ENCODE peak calls at places on chromosome 3, in five cellular contexts. W, F, X, J and Q are unnamed samples.

GRCh38 chr3:132549169-132549568 is 47.9 kb upstream of the ACKR4 start:
- DNase-seq in W (no peak), F (no peak), X (no peak), J (no peak), Q (no peak)

GRCh38 chr3:135878501-135878900 is 87.0 kb upstream of the PPP2R3A start:
- DNase-seq in W (no peak), F (no peak), X (no peak), J (no peak), Q (no peak)

GRCh38 chr3:124277516-124277890 is 285.6 kb upstream of the ROPN1 start:
- DNase-seq in W (no peak), F (no peak), X (peak; percentile 77), J (no peak), Q (no peak)

GRCh38 chr3:46853441-46854410 is 9.5 kb downstream of the MYL3 start:
- DNase-seq in W (no peak), F (no peak), X (no peak), J (no peak), Q (no peak)

GRCh38 chr3:195956577-195956976 is 48.2 kb upstream of the TNK2 start:
- DNase-seq in W (no peak), F (no peak), X (no peak), J (no peak), Q (no peak)

GRCh38 chr3:67090472-67090871 is 92.4 kb downstream of the KBTBD8 start:
- DNase-seq in W (no peak), F (no peak), X (peak; percentile 84), J (no peak), Q (no peak)

GRCh38 chr3:8589880-8590556 is 54.6 kb downstream of the SSUH2 start:
- DNase-seq in W (no peak), F (no peak), X (no peak), J (no peak), Q (no peak)

GRCh38 chr3:15768421-15769255 is 29.1 kb downstream of the ANKRD28 start:
- DNase-seq in W (peak; percentile 80), F (no peak), X (peak; percentile 94), J (peak; percentile 13), Q (no peak)

GRCh38 chr3:181912384-181912783 is 200.7 kb downstream of the SOX2 start:
- DNase-seq in W (no peak), F (no peak), X (no peak), J (no peak), Q (no peak)

GRCh38 chr3:31819441-31819840 is 161.6 kb downstream of the OSBPL10 start:
- DNase-seq in W (no peak), F (no peak), X (no peak), J (no peak), Q (no peak)

GRCh38 chr3:57852896-57853295 is 96.8 kb downstream of the SLMAP start:
- DNase-seq in W (no peak), F (no peak), X (peak; percentile 54), J (peak; percentile 7), Q (no peak)

GRCh38 chr3:403826-404225 is 207.3 kb downstream of the CHL1 start:
- DNase-seq in W (no peak), F (no peak), X (no peak), J (no peak), Q (no peak)

GRCh38 chr3:140148824-140149390 is 213.9 kb downstream of the CLSTN2 start:
- DNase-seq in W (no peak), F (no peak), X (no peak), J (no peak), Q (no peak)

GRCh38 chr3:149600619-149601018 is 57.2 kb downstream of the WWTR1 start:
- DNase-seq in W (no peak), F (no peak), X (peak; percentile 91), J (no peak), Q (no peak)

GRCh38 chr3:36663666-36664291 is 100.6 kb downstream of the DCLK3 start:
- DNase-seq in W (no peak), F (no peak), X (no peak), J (no peak), Q (no peak)

GRCh38 chr3:67601385-67601784 is 53.0 kb downstream of the SUCLG2 start:
- DNase-seq in W (no peak), F (no peak), X (no peak), J (no peak), Q (no peak)

GRCh38 chr3:79467721-79468120 is 300.1 kb downstream of the ROBO1 start:
- DNase-seq in W (no peak), F (no peak), X (no peak), J (no peak), Q (no peak)

GRCh38 chr3:88713233-88713691 is 394.2 kb upstream of the EPHA3 start:
- DNase-seq in W (no peak), F (no peak), X (no peak), J (no peak), Q (no peak)

GRCh38 chr3:100316656-100317069 is 17.9 kb upstream of the NIT2 start:
- DNase-seq in W (peak; percentile 23), F (peak; percentile 31), X (peak; percentile 64), J (peak; percentile 35), Q (peak; percentile 21)

GRCh38 chr3:46858996-46859710 is 4.1 kb downstream of the MYL3 start:
- DNase-seq in W (no peak), F (no peak), X (no peak), J (no peak), Q (no peak)

GRCh38 chr3:67976683-67977082 is 322.3 kb upstream of the SUCLG2 start:
- DNase-seq in W (no peak), F (no peak), X (no peak), J (no peak), Q (no peak)

GRCh38 chr3:37726445-37727000 is 135.2 kb upstream of the CTDSPL start:
- DNase-seq in W (no peak), F (no peak), X (peak; percentile 77), J (no peak), Q (no peak)

GRCh38 chr3:78035020-78035660 is 995.2 kb downstream of the ROBO2 start:
- DNase-seq in W (peak; percentile 23), F (peak; percentile 1), X (no peak), J (no peak), Q (no peak)

GRCh38 chr3:82736696-82737277 is 975.3 kb upstream of the GBE1 start:
- DNase-seq in W (no peak), F (no peak), X (no peak), J (no peak), Q (no peak)

GRCh38 chr3:24351779-24352469 is 142.7 kb downstream of the THRB start:
- DNase-seq in W (no peak), F (no peak), X (peak; percentile 90), J (no peak), Q (no peak)

GRCh38 chr3:133130168-133130567 is 92.0 kb downstream of the TMEM108 start:
- DNase-seq in W (no peak), F (no peak), X (no peak), J (no peak), Q (no peak)

GRCh38 chr3:45628746-45629145 is 34.2 kb downstream of the LIMD1 start:
- DNase-seq in W (no peak), F (no peak), X (no peak), J (no peak), Q (no peak)

GRCh38 chr3:188178293-188178950 is 24.5 kb downstream of the LPP start:
- DNase-seq in W (no peak), F (no peak), X (no peak), J (no peak), Q (no peak)

GRCh38 chr3:141080407-141080806 is 29.3 kb downstream of the SPSB4 start:
- DNase-seq in W (no peak), F (no peak), X (no peak), J (no peak), Q (no peak)

GRCh38 chr3:9158865-9159630 is 90.4 kb downstream of the SRGAP3 start:
- DNase-seq in W (no peak), F (no peak), X (no peak), J (no peak), Q (no peak)

GRCh38 chr3:185254799-185255198 is 950 bp upstream of the EHHADH start:
- DNase-seq in W (no peak), F (no peak), X (no peak), J (no peak), Q (no peak)

GRCh38 chr3:185253645-185254410 is at the start of gene EHHADH:
- DNase-seq in W (peak; percentile 14), F (peak; percentile 23), X (peak; percentile 70), J (peak; percentile 75), Q (peak; percentile 46)

GRCh38 chr3:185257334-185257733 is 3.5 kb upstream of the EHHADH start:
- DNase-seq in W (no peak), F (no peak), X (no peak), J (no peak), Q (no peak)
- TF ChIP-seq CTCF in W (no peak), F (no peak), X (no peak), J (no peak), Q (no peak)

DNA sequence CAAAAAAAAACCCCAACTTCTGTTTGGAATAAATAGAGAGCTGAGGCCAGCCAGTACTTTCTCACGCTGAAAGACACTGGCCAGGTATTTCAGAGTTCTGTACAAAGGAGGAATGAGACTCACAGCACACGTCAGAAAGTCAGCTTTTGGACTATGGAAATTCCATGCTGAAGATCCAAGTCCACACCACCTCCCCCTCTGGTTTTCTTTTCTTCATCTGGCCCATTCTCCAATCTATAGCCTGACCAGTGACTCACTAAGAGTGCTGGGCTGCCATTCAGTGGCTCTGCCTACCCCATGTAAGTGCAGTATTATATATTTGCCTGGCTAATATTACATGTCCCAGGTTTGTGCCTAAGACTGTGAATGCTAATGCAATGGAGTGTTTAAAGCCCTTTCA is 13.9 kb downstream of the BOC start:
- DNase-seq in W (no peak), F (no peak), X (no peak), J (no peak), Q (no peak)
- TF ChIP-seq CTCF in W (no peak), F (no peak), X (no peak), J (no peak), Q (no peak)

DNA sequence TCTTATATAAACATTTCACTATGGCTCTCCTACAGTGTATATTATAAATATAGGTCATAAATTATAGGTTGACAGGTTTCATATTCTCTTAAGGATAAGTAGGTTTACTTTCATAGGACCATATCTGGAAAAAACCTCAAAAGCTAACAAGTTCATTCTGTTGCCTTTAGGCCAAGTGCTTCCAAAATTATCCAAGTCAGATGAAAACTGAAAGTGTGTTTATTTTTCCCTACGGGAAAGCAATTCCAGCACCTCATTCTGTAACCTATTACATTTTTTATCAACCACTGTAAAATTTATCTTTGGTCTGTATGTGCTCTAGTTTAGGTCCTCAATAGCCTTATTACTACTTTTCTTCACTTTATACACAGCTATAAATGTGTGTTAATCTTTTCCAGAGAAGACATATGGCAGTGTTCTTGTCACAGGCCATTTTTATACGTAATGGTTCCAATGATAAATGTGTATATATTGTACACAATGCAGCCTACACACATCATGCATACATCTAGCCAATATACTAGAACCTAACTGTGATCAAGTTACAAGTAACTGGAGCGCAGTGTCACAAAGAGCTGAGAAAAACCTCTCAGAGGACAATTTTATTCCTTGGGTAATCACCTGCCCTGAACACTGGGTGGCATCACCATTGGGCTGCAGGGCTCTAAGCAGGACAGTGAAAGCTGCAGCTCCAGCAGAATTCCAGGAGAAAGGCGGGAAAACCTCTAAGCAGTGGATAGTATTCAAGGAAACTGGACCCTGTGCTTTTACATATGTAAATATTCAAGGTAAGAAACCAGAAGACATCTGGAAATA is 251.3 kb downstream of the CTNNB1 start:
- DNase-seq in W (no peak), F (no peak), X (no peak), J (no peak), Q (no peak)
- TF ChIP-seq CTCF in W (no peak), F (peak; percentile 22), X (no peak), J (no peak), Q (no peak)

DNA sequence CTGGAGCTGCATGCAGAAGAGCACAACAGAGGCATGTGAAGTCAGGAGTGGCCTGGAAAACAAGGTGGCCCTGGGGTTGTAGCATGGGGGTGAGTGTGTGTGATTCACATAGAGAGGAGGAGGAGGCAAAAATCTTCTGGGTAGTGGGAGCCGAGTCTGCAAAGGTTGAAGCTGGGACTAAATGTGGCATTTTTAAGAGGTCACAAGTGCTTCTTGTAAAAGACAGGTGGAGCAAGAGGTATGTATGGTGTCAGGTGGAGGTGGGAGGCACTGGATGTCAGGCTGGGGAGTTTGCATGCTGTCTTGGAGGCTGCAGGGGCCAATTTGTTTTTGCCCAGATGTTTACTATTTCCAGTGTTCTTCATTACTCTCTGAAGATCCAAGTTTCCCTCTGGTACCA is 42.4 kb downstream of the C3orf20 start:
- DNase-seq in W (no peak), F (no peak), X (no peak), J (no peak), Q (no peak)
- TF ChIP-seq CTCF in W (no peak), F (no peak), X (no peak), J (no peak), Q (no peak)